ENCODE peak calls at places on chromosomes 4 and X, in eight cellular contexts. F is neuronal stem cell; U is keratinocyte; N is effector memory CD4-positive, alpha-beta T cell; M is transverse colon; W is HCT116; L is heart left ventricle; Q is mesenchymal stem cell. D is an unnamed sample. For H3K4me1 and H3K9me3, the result is how much of the 10 kb centered on the place peaks cover.

GRCh38 chrX:69555396-69556023 is 51.4 kb downstream of the NALF2 start:
- DNase-seq in W (no peak), F (no peak), M (no peak), Q (no peak), N (no peak), L (no peak), U (no peak), D (no peak)

GRCh38 chr4:15855804-15856475 is 77.8 kb downstream of the CD38 start:
- DNase-seq in F (no peak), W (no peak), M (no peak), Q (no peak), L (peak), U (no peak), N (no peak), D (no peak)

GRCh38 chr4:126784966-126785580 is 847.7 kb upstream of the INTU start:
- DNase-seq in Q (no peak), N (no peak), M (no peak), F (no peak), U (no peak), L (no peak), W (no peak), D (peak)

GRCh38 chrX:112677167-112677566 is 2.6 kb downstream of the LHFPL1 start:
- DNase-seq in L (no peak), M (no peak), N (no peak), Q (no peak), F (no peak), W (no peak), U (no peak), D (no peak)

GRCh38 chrX:150366951-150367545 is 3.9 kb downstream of the MAMLD1 start:
- DNase-seq in L (no peak), U (no peak), Q (peak), N (no peak), W (no peak), M (no peak), F (no peak), D (no peak)

GRCh38 chrX:39556056-39556455 is 541.7 kb downstream of the BCOR start:
- DNase-seq in W (no peak), F (no peak), L (no peak), Q (no peak), U (no peak), N (no peak), M (no peak), D (no peak)

GRCh38 chr4:183287677-183288076 is 32.4 kb downstream of the CLDN22 start:
- DNase-seq in U (no peak), L (no peak), N (no peak), F (no peak), W (no peak), Q (no peak), M (no peak), D (no peak)

GRCh38 chr4:137694138-137694537 is 161.8 kb upstream of the PCDH18 start:
- DNase-seq in M (no peak), F (no peak), U (no peak), L (no peak), N (no peak), W (no peak), Q (no peak), D (no peak)

GRCh38 chrX:131821945-131822622 is 201.0 kb upstream of the STK26 start:
- DNase-seq in Q (no peak), M (peak), F (no peak), L (peak), W (no peak), U (no peak), N (no peak), D (no peak)

GRCh38 chrX:20300822-20301221 is 34.1 kb upstream of the RPS6KA3 start:
- DNase-seq in W (no peak), N (no peak), Q (no peak), M (no peak), U (no peak), L (no peak), F (no peak), D (no peak)

GRCh38 chr4:183658362-183659028 is 490 bp downstream of the RWDD4 start:
- DNase-seq in N (no peak), W (no peak), F (no peak), L (peak), Q (peak), M (peak), U (no peak), D (no peak)

GRCh38 chr4:8738471-8738931 is 133.1 kb downstream of the HMX1 start:
- DNase-seq in U (no peak), N (no peak), W (no peak), M (no peak), Q (no peak), L (no peak), F (no peak), D (no peak)

GRCh38 chrX:20320461-20321159 is 53.9 kb upstream of the RPS6KA3 start:
- DNase-seq in W (no peak), F (no peak), M (no peak), L (no peak), N (no peak), U (no peak), Q (no peak), D (no peak)

GRCh38 chrX:120536056-120536455 is 24.7 kb downstream of the CUL4B start:
- DNase-seq in W (no peak), Q (no peak), N (no peak), F (no peak), U (no peak), M (no peak), L (no peak), D (no peak)

GRCh38 chrX:124406294-124407013 is 60.1 kb downstream of the SH2D1A start:
- DNase-seq in N (peak), L (peak), W (peak), Q (peak), F (peak), U (peak), M (peak), D (peak)

GRCh38 chrX:30620980-30621716 is 32.1 kb upstream of the GK start:
- DNase-seq in N (no peak), U (no peak), F (no peak), Q (peak), L (peak), M (no peak), W (no peak), D (no peak)

GRCh38 chr4:77172336-77172735 is 15.3 kb downstream of the CCNG2 start:
- DNase-seq in M (no peak), F (no peak), N (no peak), W (no peak), L (no peak), U (no peak), Q (peak), D (no peak)

GRCh38 chr4:98262431-98262830 is 1.2 kb downstream of the RAP1GDS1 start:
- DNase-seq in Q (no peak), M (no peak), L (no peak), F (no peak), N (no peak), W (no peak), U (no peak), D (no peak)

GRCh38 chr4:98260047-98260578 is 1.1 kb upstream of the RAP1GDS1 start:
- DNase-seq in W (peak), N (peak), M (peak), Q (no peak), L (peak), F (no peak), U (no peak), D (peak)

GRCh38 chr4:98260579-98261290 is 449 bp upstream of the RAP1GDS1 start:
- DNase-seq in W (peak), F (peak), M (peak), U (peak), N (peak), Q (peak), L (peak), D (peak)

GRCh38 chr4:98267498-98267897 is 6.3 kb downstream of the RAP1GDS1 start:
- DNase-seq in N (no peak), W (no peak), U (no peak), M (no peak), L (no peak), Q (no peak), F (no peak), D (no peak)

DNA sequence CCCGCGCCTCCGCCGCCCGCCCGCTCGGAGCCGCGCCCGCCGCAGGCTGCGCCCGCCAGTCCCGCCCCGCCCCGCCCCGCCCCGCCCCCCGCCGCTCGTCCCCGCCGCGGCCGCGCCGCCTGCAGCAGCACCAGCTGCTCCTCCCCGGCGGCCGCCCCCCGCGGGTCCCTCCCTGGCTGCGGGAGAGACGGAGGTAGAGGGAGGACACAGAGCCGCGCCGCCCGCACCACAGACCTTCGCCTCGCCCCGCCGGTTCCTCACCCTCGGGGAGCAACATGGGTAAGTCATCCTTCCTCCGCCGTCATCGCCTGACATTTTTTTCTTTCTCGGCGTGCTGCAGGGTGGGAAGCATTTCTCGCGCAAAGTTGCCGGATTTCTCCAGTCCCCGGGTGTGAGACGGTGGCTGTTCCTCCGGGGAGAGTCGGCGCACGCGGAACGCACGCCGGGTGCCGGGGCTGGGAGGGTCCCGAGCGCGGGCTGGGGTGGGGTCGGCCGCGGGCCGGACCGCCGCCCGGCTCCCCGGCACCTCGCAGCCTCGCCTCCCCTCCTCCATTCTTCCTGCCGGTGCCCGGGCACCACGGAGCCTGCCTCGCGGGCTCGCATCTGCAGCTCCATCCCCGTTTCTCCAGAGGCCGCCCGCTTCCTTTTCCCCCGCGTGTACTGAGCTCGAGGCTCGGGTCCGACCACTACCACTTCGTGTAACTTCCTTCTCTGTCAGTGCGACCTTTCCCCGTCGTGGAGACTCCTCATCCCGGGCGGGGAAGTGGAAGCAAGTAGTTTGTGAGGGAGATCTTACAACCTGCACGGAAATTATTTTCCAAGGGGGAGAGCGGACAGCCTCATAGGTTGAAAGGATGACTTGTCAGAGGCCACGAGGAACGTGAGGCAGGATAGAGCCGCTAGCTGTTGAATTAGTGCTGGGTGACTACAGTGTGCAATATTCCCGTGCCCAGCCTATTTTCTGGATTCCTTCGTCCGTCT is at the start of gene RAP1GDS1:
- DNase-seq in N (no peak), M (peak), Q (peak), W (peak), L (peak), U (no peak), F (peak), D (no peak)
- H3K4me1 ChIP-seq in N (under half), M (under half), Q (under half), W (under half), L (under half), U (under half), F (under half), D (under half)

GRCh38 chr4:154065368-154065767 is 276.5 kb upstream of the SFRP2 start:
- DNase-seq in U (no peak), F (no peak), N (no peak), M (no peak), Q (no peak), W (no peak), L (no peak), D (no peak)
- H3K9me3 ChIP-seq in U (under half), F (under half), N (under half), M (under half), Q (half or more), W (under half), L (under half), D (under half)

DNA sequence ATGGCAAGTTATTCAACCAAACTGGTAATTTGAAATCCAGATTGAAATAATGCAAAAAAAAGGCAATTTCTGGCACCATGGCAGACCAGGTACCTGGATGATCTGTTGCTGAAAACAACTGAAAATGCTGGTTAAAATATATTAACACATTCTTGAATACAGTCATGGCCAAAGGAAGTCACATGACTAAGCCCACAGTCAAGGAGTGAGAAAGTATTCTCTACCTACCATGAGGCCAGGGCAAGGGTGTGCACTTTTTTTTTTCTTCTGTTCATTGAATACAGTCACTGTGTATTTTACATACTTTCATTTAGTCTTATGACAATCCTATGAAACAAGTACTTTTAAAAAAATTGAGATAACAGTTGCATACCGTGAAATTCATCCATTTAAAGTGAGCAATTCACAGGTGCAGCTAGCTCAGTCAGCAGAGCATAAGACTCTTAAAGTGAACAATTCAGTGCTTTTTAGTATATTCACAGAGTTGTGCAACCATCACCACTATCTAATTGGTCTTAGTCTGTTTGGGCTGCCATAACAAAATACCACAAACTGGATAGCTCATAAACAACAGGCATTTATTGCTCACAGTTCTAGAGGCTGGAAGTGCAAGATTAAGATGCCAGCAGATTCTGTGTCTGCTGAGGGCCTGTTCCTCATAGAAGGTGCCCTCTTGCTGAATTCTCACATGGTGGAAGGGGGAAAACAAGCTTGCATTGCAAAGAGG is 4.8 kb upstream of the MPP1 start:
- DNase-seq in M (no peak), L (no peak), W (no peak), U (no peak), F (no peak), N (no peak), Q (peak), D (no peak)
- H3K4me3 ChIP-seq in M (no peak), L (no peak), W (no peak), U (no peak), F (no peak), N (no peak), Q (no peak), D (no peak)

DNA sequence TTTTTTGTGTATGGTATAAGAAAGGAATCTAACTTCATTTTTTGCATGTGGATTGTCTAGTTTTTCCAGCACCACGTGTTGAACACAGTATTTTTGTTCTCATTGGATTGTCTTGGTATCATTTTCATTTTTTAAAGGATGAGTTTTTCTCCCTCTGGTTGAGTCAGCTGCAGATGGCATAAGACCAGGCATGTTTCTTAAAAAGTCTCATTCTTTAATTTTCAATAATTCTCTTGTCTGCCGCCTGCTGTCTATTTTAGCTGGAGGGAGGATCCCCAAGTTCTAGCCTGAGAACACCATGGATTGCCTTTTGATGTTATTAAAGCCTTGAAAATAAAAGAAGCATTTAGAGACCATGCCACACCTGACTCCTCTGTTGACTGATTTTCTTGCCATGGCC is 263.8 kb downstream of the ARHGAP24 start:
- DNase-seq in U (no peak), M (no peak), N (no peak), W (no peak), F (no peak), Q (no peak), L (no peak), D (no peak)
- H3K4me1 ChIP-seq in U (under half), M (under half), N (under half), W (under half), F (under half), Q (under half), L (half or more), D (under half)

DNA sequence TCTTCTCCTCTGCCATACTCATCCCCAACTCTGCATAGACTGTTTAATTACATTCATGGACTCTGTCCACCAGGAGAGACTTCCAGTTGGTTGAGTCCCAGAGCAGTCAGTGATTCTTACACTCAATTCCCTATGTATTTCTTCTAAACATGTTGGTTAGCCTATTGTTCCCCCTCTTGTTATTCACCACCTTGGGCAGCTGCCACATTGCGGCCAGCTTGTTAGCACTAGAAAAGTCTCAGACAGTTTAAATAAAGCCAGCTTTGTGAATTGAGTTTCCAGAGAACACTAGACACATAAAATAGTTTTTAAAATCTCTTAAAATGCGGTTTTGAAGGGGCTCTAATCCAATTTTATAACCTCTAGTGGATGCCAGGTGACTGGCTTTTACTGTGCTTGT is 827.8 kb downstream of the FSTL5 start:
- DNase-seq in W (no peak), U (no peak), L (no peak), Q (no peak), N (no peak), F (no peak), M (no peak), D (no peak)
- H3K9me3 ChIP-seq in W (under half), U (under half), L (under half), Q (under half), N (under half), F (under half), M (under half), D (under half)